ENCODE peak calls at places on chromosomes 1 and 21, in seven cellular contexts. X, C, Q, U, H, O and M are unnamed samples.

GRCh38 chr21:34779860-34780259 is 111.1 kb downstream of the CLIC6 start:
- DNase-seq in X (peak; percentile 5), C (no peak), Q (no peak), U (no peak), H (no peak), O (no peak), M (no peak)

GRCh38 chr1:103170608-103171007 is 62.3 kb upstream of the COL11A1 start:
- DNase-seq in X (no peak), C (no peak), Q (no peak), U (no peak), H (no peak), O (no peak), M (no peak)

GRCh38 chr1:48741380-48741779 is 35.3 kb downstream of the BEND5 start:
- DNase-seq in X (no peak), C (peak; percentile 6), Q (no peak), U (no peak), H (no peak), O (no peak), M (no peak)

GRCh38 chr1:151934048-151934493 is 24.8 kb upstream of the THEM4 start:
- DNase-seq in X (peak; percentile 72), C (peak; percentile 76), Q (no peak), U (peak; percentile 42), H (peak; percentile 40), O (no peak), M (no peak)

GRCh38 chr1:35915693-35916092 is 15.2 kb upstream of the AGO3 start:
- DNase-seq in X (no peak), C (no peak), Q (no peak), U (no peak), H (no peak), O (no peak), M (no peak)

GRCh38 chr1:185016880-185017279 is 28.5 kb upstream of the RNF2 start:
- DNase-seq in X (no peak), C (peak; percentile 28), Q (no peak), U (no peak), H (no peak), O (no peak), M (no peak)

GRCh38 chr1:17195731-17196130 is 9.2 kb upstream of the PADI1 start:
- DNase-seq in X (no peak), C (no peak), Q (no peak), U (no peak), H (no peak), O (peak; percentile 81), M (peak; percentile 34)

GRCh38 chr21:39048064-39048463 is 135.2 kb downstream of the PSMG1 start:
- DNase-seq in X (no peak), C (peak; percentile 73), Q (no peak), U (no peak), H (no peak), O (no peak), M (peak; percentile 50)

GRCh38 chr21:37045139-37045538 is 27.7 kb downstream of the PIGP start:
- DNase-seq in X (no peak), C (no peak), Q (no peak), U (no peak), H (no peak), O (no peak), M (no peak)

GRCh38 chr1:34985063-34985770 is at the start of gene TMEM35B:
- DNase-seq in X (no peak), C (peak; percentile 33), Q (peak; percentile 73), U (peak; percentile 65), H (peak; percentile 67), O (peak; percentile 94), M (peak; percentile 80)

GRCh38 chr1:241950390-241950789 is 7.2 kb upstream of the BECN2 start:
- DNase-seq in X (no peak), C (no peak), Q (no peak), U (peak; percentile 26), H (no peak), O (no peak), M (no peak)

GRCh38 chr1:6923955-6924890 is 139.0 kb downstream of the CAMTA1 start:
- DNase-seq in X (no peak), C (no peak), Q (no peak), U (no peak), H (no peak), O (no peak), M (no peak)

GRCh38 chr1:16398371-16398953 is 31.4 kb downstream of the SZRD1 start:
- DNase-seq in X (no peak), C (no peak), Q (no peak), U (no peak), H (no peak), O (no peak), M (no peak)

GRCh38 chr21:42461881-42462877 is 33.8 kb downstream of the RSPH1 start:
- DNase-seq in X (no peak), C (no peak), Q (no peak), U (peak; percentile 5), H (peak; percentile 75), O (peak; percentile 76), M (no peak)

GRCh38 chr1:64624446-64624766 is 120.5 kb upstream of the RAVER2 start:
- DNase-seq in X (no peak), C (no peak), Q (no peak), U (no peak), H (no peak), O (no peak), M (no peak)

GRCh38 chr1:118987431-118988185 is 535 bp downstream of the TBX15 start:
- DNase-seq in X (no peak), C (no peak), Q (no peak), U (no peak), H (no peak), O (peak; percentile 86), M (no peak)

GRCh38 chr21:43832158-43832550 is 32.9 kb upstream of the AGPAT3 start:
- DNase-seq in X (no peak), C (no peak), Q (no peak), U (no peak), H (no peak), O (no peak), M (no peak)

GRCh38 chr1:83574749-83575148 is 424.2 kb downstream of the TTLL7 start:
- DNase-seq in X (peak; percentile 55), C (no peak), Q (no peak), U (no peak), H (no peak), O (no peak), M (no peak)

GRCh38 chr1:171814692-171815091 is 26.6 kb upstream of the DNM3 start:
- DNase-seq in X (no peak), C (no peak), Q (no peak), U (no peak), H (no peak), O (no peak), M (no peak)

GRCh38 chr1:147670319-147671003 is at the start of gene ACP6:
- DNase-seq in X (peak; percentile 97), C (peak; percentile 95), Q (peak; percentile 94), U (peak; percentile 96), H (peak; percentile 96), O (peak; percentile 97), M (peak; percentile 96)
- TF ChIP-seq POLR2A in X (no peak), C (peak; percentile 71), Q (no peak), U (peak; percentile 74), H (no peak), O (no peak), M (peak; percentile 36)

GRCh38 chr1:51569284-51570062 is 47.4 kb upstream of the OSBPL9 start:
- DNase-seq in X (no peak), C (peak; percentile 51), Q (no peak), U (peak; percentile 55), H (peak; percentile 40), O (no peak), M (no peak)
- TF ChIP-seq CTCF in X (no peak), C (peak; percentile 30), Q (peak; percentile 15), U (no peak), H (no peak), O (no peak), M (no peak)

GRCh38 chr1:67704351-67704750 is 19.4 kb downstream of the GADD45A start:
- DNase-seq in X (no peak), C (no peak), Q (no peak), U (no peak), H (no peak), O (no peak), M (no peak)

GRCh38 chr1:67696708-67697107 is 11.7 kb downstream of the GADD45A start:
- DNase-seq in X (no peak), C (no peak), Q (no peak), U (no peak), H (no peak), O (no peak), M (no peak)

GRCh38 chr1:67701876-67702275 is 16.9 kb downstream of the GADD45A start:
- DNase-seq in X (no peak), C (no peak), Q (no peak), U (no peak), H (no peak), O (no peak), M (no peak)

GRCh38 chr1:67700220-67700619 is 15.2 kb downstream of the GADD45A start:
- DNase-seq in X (no peak), C (no peak), Q (no peak), U (no peak), H (no peak), O (no peak), M (no peak)

DNA sequence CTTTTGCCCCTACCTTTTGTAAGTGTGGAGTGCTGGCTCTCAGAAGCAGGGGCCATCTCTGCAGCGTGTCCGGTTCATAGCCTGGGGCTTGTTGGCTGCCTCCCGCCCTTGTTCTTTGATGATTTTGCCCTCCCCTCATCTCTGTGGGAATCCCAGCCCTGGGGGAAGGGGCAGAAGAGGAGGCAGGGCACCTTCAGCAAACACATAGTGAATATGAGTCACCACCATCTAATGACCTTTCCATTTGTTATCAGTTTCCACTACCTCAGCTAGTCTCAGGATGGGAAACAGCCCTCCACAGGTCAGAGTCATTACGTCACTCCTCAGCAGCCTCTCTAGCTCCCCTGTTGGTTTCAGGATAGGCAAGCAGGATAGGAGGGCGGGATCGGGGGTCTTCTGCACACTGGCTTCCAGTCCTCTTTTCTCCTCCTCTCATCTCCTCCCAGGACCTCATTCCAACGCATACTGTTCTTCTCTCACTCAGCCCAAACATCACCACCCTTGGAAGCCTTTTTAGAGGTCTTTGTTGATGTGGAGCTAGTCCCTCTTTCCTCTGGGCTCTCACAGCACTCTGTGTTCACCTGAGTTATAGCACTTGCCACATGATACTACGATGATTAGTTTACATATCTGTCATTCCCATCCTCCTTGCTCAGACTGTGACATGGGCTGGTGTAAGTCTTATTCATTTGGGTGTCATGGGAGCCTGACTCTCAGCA is 15.8 kb downstream of the GADD45A start:
- DNase-seq in X (no peak), C (peak; percentile 79), Q (no peak), U (peak; percentile 26), H (no peak), O (no peak), M (no peak)
- TF ChIP-seq POLR2A in X (no peak), C (no peak), Q (no peak), U (no peak), H (no peak), O (no peak), M (no peak)

DNA sequence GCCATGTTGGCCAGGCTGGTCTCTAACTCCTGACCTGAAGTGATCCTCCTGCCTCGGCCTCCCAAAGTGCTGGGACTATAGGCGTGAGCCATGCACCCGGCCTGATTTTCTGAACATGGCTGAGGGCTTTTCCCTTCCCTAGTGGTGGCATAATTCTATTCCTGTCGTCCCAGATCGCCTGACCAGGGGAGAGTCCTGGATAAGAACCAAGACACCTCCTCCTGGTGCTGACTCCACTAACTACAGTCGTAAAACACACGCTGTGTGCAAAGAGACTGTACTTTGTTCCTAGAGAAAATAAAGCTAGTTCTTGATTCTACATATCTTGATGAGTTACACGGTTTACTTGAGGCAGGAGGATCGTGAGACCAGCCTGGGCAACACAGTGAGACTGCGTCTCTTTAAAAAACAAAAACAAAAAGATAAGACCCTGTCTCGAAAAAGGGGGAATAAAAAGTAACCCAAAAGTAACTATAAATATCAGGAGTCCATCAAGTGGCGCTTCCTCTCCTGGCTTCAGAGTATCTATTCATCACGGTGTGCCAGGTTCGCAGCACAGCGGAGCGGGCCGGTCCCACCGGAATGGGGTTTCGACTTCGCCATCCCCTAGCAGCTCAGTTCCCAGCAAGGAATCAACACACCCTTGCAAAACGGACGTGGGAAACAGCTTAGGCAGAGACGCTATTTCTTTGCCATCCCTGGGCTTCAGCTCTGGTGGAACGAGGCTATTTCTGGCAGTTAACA is 973 bp downstream of the SDF4 start:
- DNase-seq in X (no peak), C (peak; percentile 64), Q (no peak), U (no peak), H (no peak), O (no peak), M (no peak)
- TF ChIP-seq CTCF in X (no peak), C (no peak), Q (no peak), U (no peak), H (no peak), O (no peak), M (no peak)